ENCODE peak calls at places on chromosomes 1 and 21, in five cellular contexts. V, I, M, F and W are unnamed samples.

GRCh38 chr1:24769656-24770651 is 24.7 kb downstream of the CLIC4 start:
- DNase-seq in V (no peak), I (peak), M (no peak), F (no peak), W (no peak)

GRCh38 chr1:36911631-36912364 is 122.5 kb downstream of the GRIK3 start:
- DNase-seq in V (no peak), I (no peak), M (peak), F (no peak), W (no peak)

GRCh38 chr1:84245566-84245965 is 55.9 kb upstream of the SAMD13 start:
- DNase-seq in V (no peak), I (peak), M (no peak), F (no peak), W (no peak)

GRCh38 chr1:40306296-40306695 is 10.8 kb downstream of the COL9A2 start:
- DNase-seq in V (no peak), I (no peak), M (no peak), F (no peak), W (no peak)

GRCh38 chr1:61337037-61337436 is 254.7 kb downstream of the NFIA start:
- DNase-seq in V (no peak), I (no peak), M (no peak), F (no peak), W (no peak)

GRCh38 chr1:110039641-110040040 is 5.2 kb downstream of the STRIP1 start:
- DNase-seq in V (no peak), I (no peak), M (no peak), F (no peak), W (no peak)

GRCh38 chr1:153683853-153684252 is 5.4 kb downstream of the NPR1 start:
- DNase-seq in V (no peak), I (no peak), M (no peak), F (no peak), W (no peak)

GRCh38 chr1:1429671-1430073 is 5.8 kb upstream of the VWA1 start:
- DNase-seq in V (no peak), I (no peak), M (no peak), F (no peak), W (no peak)

GRCh38 chr21:16572032-16572431 is 842.2 kb downstream of the USP25 start:
- DNase-seq in V (no peak), I (peak), M (no peak), F (no peak), W (no peak)

GRCh38 chr1:200774311-200774710 is 35.6 kb downstream of the CAMSAP2 start:
- DNase-seq in V (no peak), I (no peak), M (no peak), F (no peak), W (no peak)

GRCh38 chr21:24759348-24760118 is 847.7 kb downstream of the MRPL39 start:
- DNase-seq in V (no peak), I (no peak), M (no peak), F (no peak), W (no peak)

GRCh38 chr1:238196516-238196915 is 305.8 kb upstream of the ZP4 start:
- DNase-seq in V (no peak), I (no peak), M (no peak), F (no peak), W (no peak)

GRCh38 chr1:69535490-69535889 is 32.2 kb upstream of the LRRC7 start:
- DNase-seq in V (no peak), I (no peak), M (no peak), F (no peak), W (no peak)

GRCh38 chr1:95534985-95535384 is 301.0 kb downstream of the RWDD3 start:
- DNase-seq in V (no peak), I (no peak), M (no peak), F (no peak), W (no peak)

GRCh38 chr1:226706664-226707063 is 32.4 kb downstream of the ITPKB start:
- DNase-seq in V (no peak), I (no peak), M (no peak), F (no peak), W (no peak)

GRCh38 chr1:53160924-53161378 is 18.5 kb upstream of the SLC1A7 start:
- DNase-seq in V (no peak), I (no peak), M (no peak), F (no peak), W (no peak)

GRCh38 chr1:6358144-6358624 is 35.4 kb downstream of the ACOT7 start:
- DNase-seq in V (no peak), I (no peak), M (peak), F (no peak), W (no peak)

GRCh38 chr1:212485895-212486590 is 53.3 kb downstream of the NENF start:
- DNase-seq in V (peak), I (peak), M (no peak), F (peak), W (no peak)

GRCh38 chr21:46171585-46171984 is 12.7 kb downstream of the SPATC1L start:
- DNase-seq in V (no peak), I (peak), M (no peak), F (no peak), W (no peak)

GRCh38 chr1:192491804-192492554 is 83.6 kb upstream of the RGS1 start:
- DNase-seq in V (no peak), I (peak), M (no peak), F (no peak), W (no peak)

GRCh38 chr1:108046021-108046420 is 81.0 kb upstream of the VAV3 start:
- DNase-seq in V (no peak), I (no peak), M (no peak), F (no peak), W (no peak)

GRCh38 chr1:44303532-44303931 is 51.5 kb downstream of the ERI3 start:
- DNase-seq in V (no peak), I (no peak), M (no peak), F (no peak), W (no peak)

GRCh38 chr1:12594490-12594889 is 23.5 kb downstream of the DHRS3 start:
- DNase-seq in V (no peak), I (no peak), M (no peak), F (no peak), W (no peak)